ENCODE peak calls at places on chromosomes 1 and 21, in eight cellular contexts. One of them, this sample, is unnamed.
A peak's percentile ranks its signal among the peaks of the same experiment; 100 is the strongest.

GRCh38 chr1:236401698-236402097 is 7.6 kb downstream of the EDARADD start:
- DNase-seq in endothelial cell: no peak
- DNase-seq in cardiac muscle cell: no peak
- DNase-seq in right lobe of liver: no peak
- DNase-seq in type B pancreatic cell: no peak
- DNase-seq in CD8-positive, alpha-beta T cell: no peak
- DNase-seq in AG04449: no peak
- DNase-seq in ovary: no peak
- DNase-seq in this sample: no peak

GRCh38 chr1:228401782-228402637 is 4.6 kb downstream of the TRIM11 start:
- DNase-seq in endothelial cell: no peak
- DNase-seq in cardiac muscle cell: no peak
- DNase-seq in right lobe of liver: no peak
- DNase-seq in type B pancreatic cell: no peak
- DNase-seq in CD8-positive, alpha-beta T cell: no peak
- DNase-seq in AG04449: no peak
- DNase-seq in ovary: no peak
- DNase-seq in this sample: no peak

GRCh38 chr1:41394918-41395598 is 33.8 kb downstream of the FOXO6 start:
- DNase-seq in endothelial cell: no peak
- DNase-seq in cardiac muscle cell: peak; percentile 24
- DNase-seq in right lobe of liver: no peak
- DNase-seq in type B pancreatic cell: no peak
- DNase-seq in CD8-positive, alpha-beta T cell: no peak
- DNase-seq in AG04449: no peak
- DNase-seq in ovary: no peak
- DNase-seq in this sample: no peak

GRCh38 chr1:47996406-47997226 is 569 bp downstream of the TRABD2B start:
- DNase-seq in endothelial cell: peak; percentile 32
- DNase-seq in cardiac muscle cell: peak; percentile 30
- DNase-seq in right lobe of liver: peak; percentile 56
- DNase-seq in type B pancreatic cell: no peak
- DNase-seq in CD8-positive, alpha-beta T cell: no peak
- DNase-seq in AG04449: no peak
- DNase-seq in ovary: peak; percentile 21
- DNase-seq in this sample: no peak

GRCh38 chr1:32818804-32819541 is 1.5 kb downstream of the S100PBP start:
- DNase-seq in endothelial cell: no peak
- DNase-seq in cardiac muscle cell: no peak
- DNase-seq in right lobe of liver: no peak
- DNase-seq in type B pancreatic cell: no peak
- DNase-seq in CD8-positive, alpha-beta T cell: no peak
- DNase-seq in AG04449: no peak
- DNase-seq in ovary: no peak
- DNase-seq in this sample: peak; percentile 75

GRCh38 chr1:12034381-12034801 is 15.1 kb downstream of the MIIP start:
- DNase-seq in endothelial cell: no peak
- DNase-seq in cardiac muscle cell: peak; percentile 96
- DNase-seq in right lobe of liver: no peak
- DNase-seq in type B pancreatic cell: no peak
- DNase-seq in CD8-positive, alpha-beta T cell: no peak
- DNase-seq in AG04449: no peak
- DNase-seq in ovary: peak; percentile 81
- DNase-seq in this sample: no peak

GRCh38 chr1:163213626-163214025 is 10.9 kb upstream of the RGS5 start:
- DNase-seq in endothelial cell: no peak
- DNase-seq in cardiac muscle cell: no peak
- DNase-seq in right lobe of liver: no peak
- DNase-seq in type B pancreatic cell: no peak
- DNase-seq in CD8-positive, alpha-beta T cell: no peak
- DNase-seq in AG04449: no peak
- DNase-seq in ovary: no peak
- DNase-seq in this sample: no peak

GRCh38 chr1:1165900-1166421 is 7.7 kb upstream of the TTLL10 start:
- DNase-seq in endothelial cell: no peak
- DNase-seq in cardiac muscle cell: no peak
- DNase-seq in right lobe of liver: no peak
- DNase-seq in type B pancreatic cell: no peak
- DNase-seq in CD8-positive, alpha-beta T cell: no peak
- DNase-seq in AG04449: no peak
- DNase-seq in ovary: no peak
- DNase-seq in this sample: no peak

GRCh38 chr1:36161656-36162531 is 5.9 kb downstream of the MAP7D1 start:
- DNase-seq in endothelial cell: no peak
- DNase-seq in cardiac muscle cell: no peak
- DNase-seq in right lobe of liver: no peak
- DNase-seq in type B pancreatic cell: no peak
- DNase-seq in CD8-positive, alpha-beta T cell: peak; percentile 79
- DNase-seq in AG04449: no peak
- DNase-seq in ovary: no peak
- DNase-seq in this sample: peak; percentile 75

GRCh38 chr1:107405241-107405640 is 264.4 kb downstream of the NTNG1 start:
- DNase-seq in endothelial cell: no peak
- DNase-seq in cardiac muscle cell: peak; percentile 14
- DNase-seq in right lobe of liver: no peak
- DNase-seq in type B pancreatic cell: no peak
- DNase-seq in CD8-positive, alpha-beta T cell: no peak
- DNase-seq in AG04449: peak; percentile 28
- DNase-seq in ovary: no peak
- DNase-seq in this sample: no peak

GRCh38 chr1:61141288-61142044 is 59.1 kb downstream of the NFIA start:
- DNase-seq in endothelial cell: no peak
- DNase-seq in cardiac muscle cell: peak; percentile 73
- DNase-seq in right lobe of liver: no peak
- DNase-seq in type B pancreatic cell: no peak
- DNase-seq in CD8-positive, alpha-beta T cell: no peak
- DNase-seq in AG04449: no peak
- DNase-seq in ovary: no peak
- DNase-seq in this sample: no peak

GRCh38 chr1:19179597-19180271 is 30.3 kb downstream of the UBR4 start:
- DNase-seq in endothelial cell: peak; percentile 20
- DNase-seq in cardiac muscle cell: peak; percentile 69
- DNase-seq in right lobe of liver: no peak
- DNase-seq in type B pancreatic cell: no peak
- DNase-seq in CD8-positive, alpha-beta T cell: peak; percentile 56
- DNase-seq in AG04449: no peak
- DNase-seq in ovary: peak; percentile 23
- DNase-seq in this sample: no peak

GRCh38 chr1:14366361-14367018 is 232.0 kb upstream of the KAZN start:
- DNase-seq in endothelial cell: peak; percentile 6
- DNase-seq in cardiac muscle cell: peak; percentile 54
- DNase-seq in right lobe of liver: no peak
- DNase-seq in type B pancreatic cell: no peak
- DNase-seq in CD8-positive, alpha-beta T cell: no peak
- DNase-seq in AG04449: no peak
- DNase-seq in ovary: no peak
- DNase-seq in this sample: no peak

GRCh38 chr1:244349103-244349531 is 102.6 kb downstream of the ADSS2 start:
- DNase-seq in endothelial cell: no peak
- DNase-seq in cardiac muscle cell: peak; percentile 94
- DNase-seq in right lobe of liver: no peak
- DNase-seq in type B pancreatic cell: no peak
- DNase-seq in CD8-positive, alpha-beta T cell: no peak
- DNase-seq in AG04449: peak; percentile 36
- DNase-seq in ovary: no peak
- DNase-seq in this sample: no peak

GRCh38 chr21:46552274-46552673 is 52.6 kb downstream of the S100B start:
- DNase-seq in endothelial cell: peak; percentile 21
- DNase-seq in cardiac muscle cell: no peak
- DNase-seq in right lobe of liver: no peak
- DNase-seq in type B pancreatic cell: no peak
- DNase-seq in CD8-positive, alpha-beta T cell: peak; percentile 58
- DNase-seq in AG04449: no peak
- DNase-seq in ovary: no peak
- DNase-seq in this sample: no peak

DNA sequence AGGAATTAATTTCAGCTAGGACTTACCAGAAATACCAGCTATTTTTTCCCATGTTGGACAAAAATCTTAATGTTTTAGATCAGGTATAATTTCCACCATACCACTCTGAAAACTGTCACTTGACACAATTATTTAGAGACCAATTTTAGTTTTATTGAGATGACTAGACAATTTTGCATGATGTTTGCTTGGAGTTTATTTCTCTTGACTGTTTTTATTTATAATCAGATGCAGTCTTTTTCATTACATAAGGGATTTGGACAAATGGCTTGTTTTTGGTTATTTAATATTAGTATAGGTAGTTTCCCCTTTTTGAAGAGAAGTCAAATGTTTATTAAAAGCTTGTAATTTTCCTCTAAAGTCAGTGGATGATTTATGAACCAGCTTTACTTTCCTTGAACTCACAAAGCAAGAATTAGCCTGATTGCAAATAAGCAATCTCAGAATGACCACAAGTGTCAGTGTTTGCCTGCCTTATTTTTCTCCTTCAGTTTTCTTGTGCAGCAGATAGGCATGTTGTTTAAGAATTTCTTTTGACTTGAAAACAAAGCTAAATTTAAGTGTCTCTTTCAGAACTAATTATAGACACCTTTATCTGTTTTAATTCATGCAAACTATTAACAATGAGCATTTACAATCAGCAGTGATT is 3.8 kb upstream of the B3GALT2 start:
- DNase-seq in endothelial cell: no peak
- DNase-seq in cardiac muscle cell: peak; percentile 58
- DNase-seq in right lobe of liver: no peak
- DNase-seq in type B pancreatic cell: no peak
- DNase-seq in CD8-positive, alpha-beta T cell: no peak
- DNase-seq in AG04449: no peak
- DNase-seq in ovary: no peak
- DNase-seq in this sample: no peak
- TF ChIP-seq CTCF in endothelial cell: no peak
- TF ChIP-seq CTCF in cardiac muscle cell: peak; percentile 39
- TF ChIP-seq CTCF in right lobe of liver: no peak
- TF ChIP-seq CTCF in type B pancreatic cell: peak; percentile 59
- TF ChIP-seq CTCF in CD8-positive, alpha-beta T cell: no peak
- TF ChIP-seq CTCF in AG04449: peak; percentile 38
- TF ChIP-seq CTCF in ovary: peak; percentile 24
- TF ChIP-seq CTCF in this sample: no peak

GRCh38 chr1:155379877-155380192 is 59.1 kb downstream of the RUSC1 start:
- DNase-seq in endothelial cell: no peak
- DNase-seq in cardiac muscle cell: no peak
- DNase-seq in right lobe of liver: no peak
- DNase-seq in type B pancreatic cell: no peak
- DNase-seq in CD8-positive, alpha-beta T cell: no peak
- DNase-seq in AG04449: no peak
- DNase-seq in ovary: no peak
- DNase-seq in this sample: no peak
- TF ChIP-seq CTCF in endothelial cell: no peak
- TF ChIP-seq CTCF in cardiac muscle cell: no peak
- TF ChIP-seq CTCF in right lobe of liver: no peak
- TF ChIP-seq CTCF in type B pancreatic cell: no peak
- TF ChIP-seq CTCF in CD8-positive, alpha-beta T cell: no peak
- TF ChIP-seq CTCF in AG04449: no peak
- TF ChIP-seq CTCF in ovary: no peak
- TF ChIP-seq CTCF in this sample: no peak

GRCh38 chr1:67537647-67538018 is 107.4 kb upstream of the SERBP1 start:
- DNase-seq in endothelial cell: no peak
- DNase-seq in cardiac muscle cell: no peak
- DNase-seq in right lobe of liver: no peak
- DNase-seq in type B pancreatic cell: no peak
- DNase-seq in CD8-positive, alpha-beta T cell: no peak
- DNase-seq in AG04449: no peak
- DNase-seq in ovary: no peak
- DNase-seq in this sample: no peak

GRCh38 chr1:67534627-67535065 is 104.4 kb upstream of the SERBP1 start:
- DNase-seq in endothelial cell: no peak
- DNase-seq in cardiac muscle cell: peak; percentile 21
- DNase-seq in right lobe of liver: no peak
- DNase-seq in type B pancreatic cell: no peak
- DNase-seq in CD8-positive, alpha-beta T cell: no peak
- DNase-seq in AG04449: no peak
- DNase-seq in ovary: no peak
- DNase-seq in this sample: no peak

GRCh38 chr1:67540025-67540732 is 110.0 kb upstream of the SERBP1 start:
- DNase-seq in endothelial cell: no peak
- DNase-seq in cardiac muscle cell: no peak
- DNase-seq in right lobe of liver: peak; percentile 78
- DNase-seq in type B pancreatic cell: no peak
- DNase-seq in CD8-positive, alpha-beta T cell: no peak
- DNase-seq in AG04449: no peak
- DNase-seq in ovary: no peak
- DNase-seq in this sample: no peak

GRCh38 chr1:67535474-67535873 is 105.3 kb upstream of the SERBP1 start:
- DNase-seq in endothelial cell: peak; percentile 85
- DNase-seq in cardiac muscle cell: peak; percentile 92
- DNase-seq in right lobe of liver: peak; percentile 90
- DNase-seq in type B pancreatic cell: peak; percentile 72
- DNase-seq in CD8-positive, alpha-beta T cell: no peak
- DNase-seq in AG04449: peak; percentile 49
- DNase-seq in ovary: peak; percentile 85
- DNase-seq in this sample: peak; percentile 48

DNA sequence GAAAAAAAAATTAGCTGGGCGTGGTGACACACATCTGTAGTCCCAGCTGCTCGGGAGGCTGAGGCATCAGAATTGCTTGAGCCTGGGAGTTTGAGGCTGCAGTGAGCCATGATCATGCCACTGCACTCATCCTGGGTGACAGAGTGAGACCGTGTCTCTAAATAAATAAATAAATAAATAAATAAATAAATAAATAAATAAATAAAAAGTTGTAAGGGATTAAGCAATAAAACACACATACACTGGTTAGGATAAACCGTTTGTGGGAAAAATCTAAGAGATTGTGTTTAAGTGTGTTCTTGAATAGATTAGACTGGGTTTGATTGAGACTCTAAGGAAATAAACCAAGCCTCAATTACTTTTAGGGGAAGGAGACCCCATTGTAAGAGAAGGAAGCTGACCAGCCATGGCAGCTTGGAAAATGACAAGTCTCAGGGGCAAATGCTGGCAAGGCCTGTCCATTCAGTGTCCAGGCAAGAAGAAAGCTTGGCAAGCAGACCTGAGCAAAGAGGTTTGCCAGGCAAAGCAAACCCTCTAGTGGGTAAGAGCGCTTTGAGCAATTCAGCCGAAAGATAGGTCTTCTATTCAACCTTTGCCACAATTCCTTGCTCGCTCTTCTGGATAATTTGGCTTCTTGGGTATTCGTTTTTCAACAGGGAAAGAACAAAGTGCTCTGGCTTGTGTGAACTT is 106.9 kb upstream of the SERBP1 start:
- DNase-seq in endothelial cell: no peak
- DNase-seq in cardiac muscle cell: no peak
- DNase-seq in right lobe of liver: peak; percentile 78
- DNase-seq in type B pancreatic cell: no peak
- DNase-seq in CD8-positive, alpha-beta T cell: no peak
- DNase-seq in AG04449: no peak
- DNase-seq in ovary: no peak
- DNase-seq in this sample: no peak
- TF ChIP-seq CTCF in endothelial cell: no peak
- TF ChIP-seq CTCF in cardiac muscle cell: no peak
- TF ChIP-seq CTCF in right lobe of liver: no peak
- TF ChIP-seq CTCF in type B pancreatic cell: no peak
- TF ChIP-seq CTCF in CD8-positive, alpha-beta T cell: no peak
- TF ChIP-seq CTCF in AG04449: no peak
- TF ChIP-seq CTCF in ovary: no peak
- TF ChIP-seq CTCF in this sample: no peak

DNA sequence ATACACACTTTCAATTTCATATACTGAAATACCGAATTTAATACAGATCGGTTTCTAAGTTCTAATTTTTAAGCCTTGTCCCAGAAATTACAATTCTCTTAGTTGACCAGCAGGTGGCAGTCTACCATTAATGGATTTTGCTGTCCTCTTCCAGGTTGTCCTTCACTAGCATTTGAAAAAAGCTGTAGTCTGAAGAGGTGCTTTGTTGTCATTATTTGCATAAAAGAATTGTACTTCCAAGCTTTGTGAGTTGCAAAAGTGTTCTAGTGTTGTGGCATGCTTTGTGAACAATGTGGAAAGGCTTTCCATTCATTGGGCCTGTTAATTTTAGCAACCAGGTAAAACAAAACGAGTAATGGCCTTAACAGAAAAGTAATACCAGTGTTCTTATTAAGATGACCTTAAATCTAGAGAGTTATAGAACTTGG is 193.6 kb downstream of the RPS6KC1 start:
- DNase-seq in endothelial cell: peak; percentile 54
- DNase-seq in cardiac muscle cell: peak; percentile 76
- DNase-seq in right lobe of liver: no peak
- DNase-seq in type B pancreatic cell: no peak
- DNase-seq in CD8-positive, alpha-beta T cell: no peak
- DNase-seq in AG04449: no peak
- DNase-seq in ovary: no peak
- DNase-seq in this sample: peak; percentile 18
- TF ChIP-seq CTCF in endothelial cell: peak; percentile 97
- TF ChIP-seq CTCF in cardiac muscle cell: peak; percentile 71
- TF ChIP-seq CTCF in right lobe of liver: peak; percentile 81
- TF ChIP-seq CTCF in type B pancreatic cell: peak; percentile 94
- TF ChIP-seq CTCF in CD8-positive, alpha-beta T cell: peak; percentile 96
- TF ChIP-seq CTCF in AG04449: peak; percentile 25
- TF ChIP-seq CTCF in ovary: peak; percentile 46
- TF ChIP-seq CTCF in this sample: peak; percentile 64